ENCODE peak calls at places on chromosomes 5 and 9, in nine cellular contexts. O is HCT116, X is sigmoid colon, U is breast epithelium, J is spleen, C is stomach, K is SK-N-MC, E is Panc1, R is K562. H is an unnamed sample.
A peak's percentile ranks its signal among the peaks of the same experiment; 100 is the strongest.

GRCh38 chr5:10633271-10634049 is 69.6 kb downstream of the ANKRD33B start:
- DNase-seq in O (no peak), X (no peak), U (no peak), J (peak; percentile 88), C (no peak), K (no peak), E (no peak), R (no peak), H (no peak)

GRCh38 chr5:94916619-94917018 is 298.1 kb downstream of the SLF1 start:
- DNase-seq in O (no peak), X (no peak), U (no peak), J (no peak), C (no peak), K (no peak), E (no peak), R (no peak), H (no peak)

GRCh38 chr9:131813116-131813515 is 73.2 kb upstream of the RAPGEF1 start:
- DNase-seq in O (no peak), X (no peak), U (no peak), J (no peak), C (no peak), K (no peak), E (no peak), R (no peak), H (no peak)

GRCh38 chr5:132431682-132432081 is 58.9 kb downstream of the IRF1 start:
- DNase-seq in O (no peak), X (no peak), U (no peak), J (no peak), C (no peak), K (no peak), E (no peak), R (no peak), H (no peak)

GRCh38 chr5:109168151-109168550 is 241.6 kb downstream of the PJA2 start:
- DNase-seq in O (no peak), X (no peak), U (no peak), J (no peak), C (no peak), K (no peak), E (no peak), R (no peak), H (no peak)

GRCh38 chr5:25688156-25688555 is 1043.4 kb upstream of the CDH10 start:
- DNase-seq in O (no peak), X (no peak), U (no peak), J (no peak), C (no peak), K (no peak), E (no peak), R (no peak), H (no peak)

GRCh38 chr5:79002374-79002773 is 17.3 kb upstream of the ARSB start:
- DNase-seq in O (no peak), X (no peak), U (no peak), J (no peak), C (no peak), K (no peak), E (no peak), R (no peak), H (no peak)

GRCh38 chr5:84821924-84822323 is 437.2 kb upstream of the EDIL3 start:
- DNase-seq in O (no peak), X (no peak), U (no peak), J (no peak), C (no peak), K (no peak), E (no peak), R (no peak), H (no peak)

GRCh38 chr9:530681-531080 is 310.8 kb upstream of the DMRT1 start:
- DNase-seq in O (peak; percentile 19), X (no peak), U (peak; percentile 68), J (no peak), C (no peak), K (no peak), E (no peak), R (no peak), H (no peak)
- TF ChIP-seq POLR2AphosphoS5 in O (no peak), X (no peak), U (no peak), J (no peak), C (no peak), K (no peak), E (no peak), R (no peak), H (no peak)

DNA sequence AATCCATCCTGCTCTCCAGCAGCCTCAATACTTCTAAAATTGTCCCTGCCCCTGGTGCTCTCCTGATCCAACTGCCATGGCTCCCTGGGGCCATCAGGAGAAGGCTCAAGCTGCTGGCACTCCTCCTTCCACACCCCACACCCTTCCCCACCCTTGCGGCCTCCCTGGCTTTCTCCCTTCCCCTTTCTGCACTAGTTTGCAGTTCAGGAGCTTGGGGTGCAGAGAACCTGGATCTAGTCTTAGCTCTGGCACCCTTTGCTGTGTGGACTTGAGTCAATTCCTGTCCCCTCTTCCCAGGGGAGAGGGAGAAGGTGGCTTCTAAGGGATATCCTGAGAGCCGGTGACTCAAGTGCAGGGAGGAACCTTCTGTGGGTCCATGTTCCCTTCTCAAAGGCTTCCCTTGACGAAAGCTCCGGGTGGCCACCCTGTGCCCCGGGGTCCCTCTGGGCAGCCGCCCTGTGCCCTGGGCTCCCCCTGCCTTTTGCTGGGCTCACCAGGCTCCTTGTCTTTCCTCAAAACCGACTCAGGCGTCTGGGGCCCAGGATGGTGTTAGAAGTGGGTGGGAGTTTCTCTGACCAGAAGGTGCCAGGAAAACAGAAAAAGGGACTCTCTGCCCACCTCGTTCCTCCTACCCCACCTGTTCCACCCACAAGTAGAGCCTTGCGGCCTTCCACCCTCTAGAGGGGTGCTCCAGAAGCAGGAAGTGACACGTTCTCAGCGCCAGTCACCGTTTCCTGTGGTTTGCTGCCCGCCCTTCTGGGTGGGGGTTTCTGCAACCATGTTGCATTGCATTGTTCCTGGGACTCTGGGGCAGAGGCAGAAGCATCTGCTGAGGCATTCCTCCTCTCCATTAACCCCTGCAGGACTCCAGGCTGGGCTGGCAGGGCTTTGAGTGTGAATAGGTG is 15.0 kb downstream of the GLIPR2 start:
- DNase-seq in O (no peak), X (peak; percentile 79), U (no peak), J (peak; percentile 98), C (peak; percentile 65), K (no peak), E (no peak), R (no peak), H (peak; percentile 72)
- TF ChIP-seq POLR2AphosphoS5 in O (no peak), X (no peak), U (peak; percentile 34), J (peak; percentile 90), C (peak; percentile 68), K (peak; percentile 21), E (no peak), R (no peak), H (no peak)

DNA sequence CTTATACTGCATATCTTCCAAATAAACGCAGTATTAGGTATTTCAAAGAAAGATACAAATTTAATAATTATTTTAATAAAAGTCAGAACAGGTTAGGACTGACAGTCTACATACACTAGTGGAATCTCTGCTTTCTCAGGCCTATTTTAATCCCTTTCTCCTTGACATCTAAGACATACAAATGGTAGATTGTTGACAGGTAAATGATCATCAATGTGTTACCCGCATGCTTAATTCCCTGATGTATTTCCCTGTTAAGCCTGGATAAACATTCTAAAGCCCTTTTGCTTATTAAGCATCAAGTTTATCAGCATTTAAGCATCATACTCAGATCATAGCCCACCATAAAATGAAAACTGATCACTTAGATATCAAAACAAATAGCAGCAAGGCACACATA is 576.7 kb downstream of the PTPRD start:
- DNase-seq in O (no peak), X (no peak), U (no peak), J (no peak), C (no peak), K (no peak), E (no peak), R (no peak), H (no peak)
- TF ChIP-seq POLR2AphosphoS5 in O (no peak), X (no peak), U (no peak), J (no peak), C (no peak), K (no peak), E (no peak), R (no peak), H (no peak)

GRCh38 chr5:87322381-87322780 is 54.7 kb downstream of the RASA1 start:
- DNase-seq in O (no peak), X (no peak), U (no peak), J (no peak), C (no peak), K (no peak), E (no peak), R (no peak), H (no peak)

GRCh38 chr5:87319469-87319868 is 51.8 kb downstream of the RASA1 start:
- DNase-seq in O (no peak), X (no peak), U (no peak), J (no peak), C (no peak), K (no peak), E (no peak), R (no peak), H (no peak)

DNA sequence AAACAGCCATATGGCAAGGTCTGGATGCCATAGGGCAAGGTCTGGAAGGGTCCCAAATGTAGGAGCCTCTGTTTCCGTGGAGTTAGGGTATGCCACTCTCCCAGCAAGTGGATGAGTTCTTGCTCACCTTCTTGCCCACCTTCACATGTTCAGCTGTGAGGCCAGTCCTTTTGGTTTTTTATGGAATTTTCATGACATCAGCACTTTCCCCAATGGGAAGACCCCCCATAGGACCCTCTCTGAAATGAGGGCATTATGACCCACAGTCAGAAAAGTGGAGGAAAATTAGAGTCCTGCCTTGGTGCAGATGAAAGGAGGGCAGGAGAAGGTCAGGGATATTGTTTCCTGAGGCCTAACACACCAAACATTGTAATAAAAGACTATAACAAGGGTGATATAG is 53.9 kb downstream of the RASA1 start:
- DNase-seq in O (no peak), X (no peak), U (no peak), J (no peak), C (no peak), K (no peak), E (no peak), R (no peak), H (no peak)
- TF ChIP-seq POLR2AphosphoS5 in O (no peak), X (no peak), U (no peak), J (no peak), C (no peak), K (no peak), E (no peak), R (no peak), H (no peak)

DNA sequence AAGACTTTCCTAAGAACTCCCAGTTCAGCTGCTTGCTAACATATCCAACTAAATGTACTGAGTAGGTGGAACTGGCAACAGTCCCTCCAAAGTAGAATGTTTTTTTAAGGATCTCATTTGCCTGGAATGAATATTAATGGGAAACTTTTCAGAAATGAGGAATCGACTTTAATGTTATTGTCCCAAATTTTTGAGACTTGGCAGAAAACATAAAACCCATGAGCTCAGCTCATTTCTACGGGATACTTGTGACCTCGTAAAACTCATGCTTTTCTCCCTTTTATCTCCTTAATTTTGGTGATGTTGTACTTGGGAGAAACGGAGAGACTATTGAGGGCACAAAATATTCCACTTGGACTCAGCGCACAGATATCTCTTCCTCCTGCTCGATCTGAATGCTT is 296.8 kb downstream of the EBF1 start:
- DNase-seq in O (no peak), X (no peak), U (no peak), J (no peak), C (no peak), K (no peak), E (no peak), R (no peak), H (no peak)
- TF ChIP-seq POLR2AphosphoS5 in O (no peak), X (no peak), U (no peak), J (no peak), C (no peak), K (no peak), E (no peak), R (no peak), H (no peak)

GRCh38 chr5:141524604-141525597 is 36.0 kb downstream of the PCDHGC5 start:
- DNase-seq in O (peak; percentile 88), X (peak; percentile 96), U (peak; percentile 85), J (peak; percentile 90), C (peak; percentile 83), K (peak; percentile 96), E (peak; percentile 84), R (peak; percentile 86), H (no peak)
- TF ChIP-seq POLR2AphosphoS5 in O (peak; percentile 23), X (peak; percentile 52), U (peak; percentile 93), J (peak; percentile 80), C (peak; percentile 56), K (no peak), E (no peak), R (peak; percentile 52), H (no peak)